ENCODE peak calls at places on chromosome 5, in five cellular contexts. U is H1, S is HepG2, W is K562, H is GM12878. V is an unnamed sample.

GRCh38 chr5:72007336-72008111 is 99.8 kb upstream of the MAP1B start:
- DNase-seq in S (no peak), W (no peak), U (no peak), H (no peak), V (no peak)

GRCh38 chr5:93193756-93194155 is 387.3 kb downstream of the NR2F1-AS1 start:
- DNase-seq in U (no peak), S (no peak), H (no peak), W (no peak), V (no peak)

GRCh38 chr5:17910318-17910717 is 276.1 kb downstream of the TAF11L14 start:
- DNase-seq in H (no peak), S (no peak), W (no peak), U (no peak), V (no peak)

GRCh38 chr5:112823656-112824055 is 37.4 kb upstream of the SRP19 start:
- DNase-seq in H (no peak), U (no peak), S (no peak), W (no peak), V (no peak)

GRCh38 chr5:31916327-31916726 is 257.8 kb downstream of the GOLPH3 start:
- DNase-seq in S (no peak), H (no peak), U (no peak), W (no peak), V (no peak)

GRCh38 chr5:174535691-174536090 is 188.7 kb upstream of the MSX2 start:
- DNase-seq in H (no peak), S (no peak), U (no peak), W (no peak), V (peak)

GRCh38 chr5:59021286-59021673 is 438.4 kb downstream of the RAB3C start:
- DNase-seq in H (no peak), S (no peak), U (no peak), W (no peak), V (no peak)

GRCh38 chr5:177507596-177508216 is 1.9 kb downstream of the DOK3 start:
- DNase-seq in W (no peak), S (no peak), H (no peak), U (no peak), V (no peak)

GRCh38 chr5:174596429-174596828 is 128.0 kb upstream of the MSX2 start:
- DNase-seq in H (no peak), S (no peak), W (no peak), U (no peak), V (no peak)

GRCh38 chr5:63648376-63648775 is 313.9 kb downstream of the HTR1A start:
- DNase-seq in S (no peak), W (no peak), U (no peak), H (no peak), V (no peak)

GRCh38 chr5:98179791-98180755 is 593.4 kb upstream of the RGMB start:
- DNase-seq in U (no peak), H (no peak), S (no peak), W (no peak), V (no peak)

GRCh38 chr5:68333649-68334549 is 118.3 kb downstream of the PIK3R1 start:
- DNase-seq in W (peak), H (no peak), S (peak), U (no peak), V (peak)

GRCh38 chr5:152086668-152087067 is 162.0 kb upstream of the GLRA1 start:
- DNase-seq in W (no peak), H (no peak), S (no peak), U (no peak), V (no peak)

GRCh38 chr5:159854916-159855315 is 61.4 kb upstream of the ADRA1B start:
- DNase-seq in U (no peak), H (no peak), W (no peak), S (no peak), V (no peak)

GRCh38 chr5:23411200-23411599 is 96.2 kb upstream of the PRDM9 start:
- DNase-seq in W (no peak), H (no peak), U (no peak), S (no peak), V (no peak)

GRCh38 chr5:128225245-128226030 is 141.9 kb downstream of the SLC12A2 start:
- DNase-seq in S (no peak), H (no peak), W (no peak), U (no peak), V (no peak)

GRCh38 chr5:23820764-23821471 is 313.5 kb downstream of the PRDM9 start:
- DNase-seq in S (no peak), H (no peak), U (no peak), W (no peak), V (no peak)

GRCh38 chr5:176700239-176700847 is 53.1 kb downstream of the TSPAN17 start:
- DNase-seq in U (peak), S (no peak), W (peak), H (no peak), V (no peak)

GRCh38 chr5:126139773-126140172 is 283.4 kb upstream of the GRAMD2B start:
- DNase-seq in U (no peak), S (no peak), W (no peak), H (no peak), V (no peak)

GRCh38 chr5:154274828-154275185 is 84.3 kb downstream of the GALNT10 start:
- DNase-seq in W (no peak), H (no peak), S (no peak), U (no peak), V (no peak)

GRCh38 chr5:79263290-79263689 is 27.4 kb downstream of the JMY start:
- DNase-seq in W (no peak), U (no peak), S (no peak), H (peak), V (no peak)

GRCh38 chr5:143170104-143170503 is 233.4 kb downstream of the NR3C1 start:
- DNase-seq in U (no peak), H (no peak), W (no peak), S (no peak), V (no peak)

GRCh38 chr5:96410013-96410412 is 23.0 kb downstream of the PCSK1 start:
- DNase-seq in S (no peak), W (no peak), H (no peak), U (no peak), V (no peak)

GRCh38 chr5:134248271-134248670 is 22.4 kb upstream of the PPP2CA start:
- DNase-seq in H (no peak), U (no peak), W (no peak), S (no peak), V (no peak)

GRCh38 chr5:116272281-116272941 is 187.6 kb downstream of the COMMD10 start:
- DNase-seq in S (no peak), U (no peak), W (no peak), H (no peak), V (no peak)

GRCh38 chr5:135186662-135187522 is 152.9 kb upstream of the PITX1 start:
- DNase-seq in W (peak), H (no peak), U (no peak), S (no peak), V (no peak)

GRCh38 chr5:1405539-1406530 is 39.4 kb downstream of the SLC6A3 start:
- DNase-seq in W (no peak), H (no peak), S (no peak), U (no peak), V (no peak)

GRCh38 chr5:170483701-170484458 is 19.9 kb upstream of the KCNIP1 start:
- DNase-seq in H (no peak), U (no peak), W (no peak), S (no peak), V (no peak)

DNA sequence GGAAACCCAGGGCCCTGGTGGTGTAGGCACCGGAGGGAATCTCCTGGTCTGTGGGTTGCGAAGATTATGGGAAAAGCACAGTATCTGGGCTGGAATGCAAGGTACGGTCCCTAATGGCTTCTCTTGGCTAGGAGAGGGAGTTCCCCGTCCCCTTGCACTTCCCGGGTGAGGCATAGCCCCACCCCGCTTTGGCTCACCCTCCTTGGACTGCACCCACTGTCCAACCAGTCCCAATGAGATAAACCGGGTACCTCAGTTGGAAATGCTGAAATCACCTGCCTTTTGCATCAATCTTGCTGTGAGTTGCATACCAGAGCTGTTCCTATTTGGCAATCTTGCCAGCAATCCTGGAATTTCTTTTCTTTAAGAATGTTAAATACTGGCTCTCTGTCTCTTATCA is 1429.1 kb downstream of the MAT2B start:
- DNase-seq in U (no peak), W (no peak), H (no peak), S (no peak), V (no peak)
- H2AFZ ChIP-seq in U (peak), W (no peak), H (no peak), S (no peak), V (no peak)

GRCh38 chr5:139268364-139269202 is 25.0 kb upstream of the MATR3 start:
- DNase-seq in S (no peak), W (no peak), H (no peak), U (no peak), V (no peak)

GRCh38 chr5:139272471-139273321 is 20.8 kb upstream of the MATR3 start:
- DNase-seq in W (no peak), H (no peak), S (peak), U (no peak), V (no peak)

GRCh38 chr5:139273572-139274264 is 19.8 kb upstream of the MATR3 start:
- DNase-seq in H (peak), S (peak), U (peak), W (peak), V (peak)

GRCh38 chr5:139273322-139273571 is 20.3 kb upstream of the MATR3 start:
- DNase-seq in W (no peak), H (no peak), S (peak), U (no peak), V (no peak)

DNA sequence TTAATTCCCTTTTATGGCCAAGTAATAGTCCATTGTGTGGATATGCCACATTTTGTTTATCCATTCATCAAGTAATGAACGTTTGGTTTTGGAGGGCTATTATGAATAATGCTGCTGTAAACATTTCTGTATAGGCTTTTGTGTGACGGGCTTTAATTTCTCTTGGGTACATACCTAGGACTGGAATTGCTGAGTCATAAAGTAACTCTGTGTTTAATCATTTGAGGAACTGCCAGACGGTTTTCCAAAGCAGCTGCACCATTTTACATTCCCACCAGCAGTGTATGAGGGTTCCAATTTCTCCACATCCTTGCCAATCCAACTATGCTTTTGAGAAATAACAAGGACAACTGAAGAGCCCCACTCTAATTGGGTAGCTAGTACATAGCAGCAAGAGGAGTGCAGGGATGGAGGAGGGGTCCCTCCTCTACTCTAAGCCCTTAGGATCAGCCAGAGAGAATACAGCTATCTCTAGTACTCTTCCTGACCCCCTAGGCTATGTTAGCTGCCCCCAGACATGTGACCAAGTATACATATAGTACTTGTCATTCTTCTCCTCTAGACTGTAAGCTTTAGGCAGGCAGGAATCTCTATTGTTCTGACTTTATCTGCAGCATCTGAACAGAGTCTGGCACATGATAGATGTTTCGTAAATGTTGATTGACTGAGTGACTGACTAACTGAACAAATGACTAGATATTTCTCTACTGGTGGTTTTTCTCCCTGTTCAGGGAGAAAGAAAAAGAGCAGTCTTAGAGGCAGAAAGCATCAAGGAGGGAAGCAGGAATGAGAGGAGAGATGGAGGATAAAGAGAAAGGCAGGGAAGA is 22.1 kb upstream of the MATR3 start:
- DNase-seq in W (no peak), U (no peak), S (peak), H (no peak), V (no peak)
- TF ChIP-seq SP1 in W (peak), U (no peak), S (no peak), H (no peak), V (no peak)

GRCh38 chr5:163269624-163270023 is 167.8 kb upstream of the CCNG1 start:
- DNase-seq in W (no peak), H (no peak), S (no peak), U (no peak), V (no peak)
- TF ChIP-seq CTCF in W (no peak), H (peak), S (peak), U (no peak), V (no peak)

GRCh38 chr5:110651507-110651906 is 75.0 kb downstream of the TMEM232 start:
- DNase-seq in S (no peak), W (no peak), H (no peak), U (no peak), V (no peak)
- H2AFZ ChIP-seq in S (no peak), W (no peak), H (no peak), U (peak), V (no peak)

GRCh38 chr5:150904479-150905311 is at the start of gene ZNF300:
- DNase-seq in U (peak), H (peak), W (peak), S (peak), V (no peak)
- TF ChIP-seq SP1 in U (peak), H (no peak), W (no peak), S (no peak), V (no peak)